ENCODE peak calls at places on chromosomes 2 and 18, in five cellular contexts. T is GM13977; Q is effector CD4-positive, alpha-beta T cell; J is aorta; L is T-helper 9 cell. D is an unnamed sample.
A peak's percentile ranks its signal among the peaks of the same experiment; 100 is the strongest.

GRCh38 chr2:23291274-23291673 is 93.7 kb upstream of the KLHL29 start:
- DNase-seq in T (no peak), Q (no peak), J (no peak), L (no peak), D (no peak)

GRCh38 chr2:83991992-83992391 is 467.1 kb downstream of the SUCLG1 start:
- DNase-seq in T (no peak), Q (no peak), J (no peak), L (no peak), D (no peak)

GRCh38 chr18:79606621-79607331 is 72.8 kb upstream of the CTDP1 start:
- DNase-seq in T (no peak), Q (no peak), J (peak; percentile 56), L (no peak), D (no peak)

GRCh38 chr2:85024372-85025047 is 53.5 kb downstream of the KCMF1 start:
- DNase-seq in T (no peak), Q (no peak), J (no peak), L (no peak), D (no peak)

GRCh38 chr2:177284531-177284930 is 20.0 kb upstream of the NFE2L2 start:
- DNase-seq in T (no peak), Q (no peak), J (no peak), L (no peak), D (no peak)

GRCh38 chr2:173288561-173288960 is 66.1 kb upstream of the CDCA7 start:
- DNase-seq in T (no peak), Q (no peak), J (no peak), L (no peak), D (no peak)

GRCh38 chr2:46803911-46804670 is 111.5 kb downstream of the MCFD2 start:
- DNase-seq in T (no peak), Q (no peak), J (peak; percentile 82), L (no peak), D (no peak)

GRCh38 chr2:69554981-69555380 is 88.6 kb downstream of the AAK1 start:
- DNase-seq in T (peak; percentile 28), Q (no peak), J (no peak), L (no peak), D (no peak)

GRCh38 chr2:192123847-192124246 is 70.9 kb downstream of the TMEFF2 start:
- DNase-seq in T (no peak), Q (no peak), J (no peak), L (no peak), D (no peak)

GRCh38 chr18:49650426-49650891 is 88.6 kb downstream of the LIPG start:
- DNase-seq in T (no peak), Q (no peak), J (no peak), L (no peak), D (no peak)

GRCh38 chr18:3055201-3055600 is 42.3 kb upstream of the LPIN2 start:
- DNase-seq in T (no peak), Q (no peak), J (no peak), L (no peak), D (no peak)

GRCh38 chr2:52192656-52193055 is 1160.7 kb upstream of the NRXN1 start:
- DNase-seq in T (no peak), Q (no peak), J (no peak), L (no peak), D (no peak)

GRCh38 chr2:58427572-58428285 is 186.6 kb upstream of the FANCL start:
- DNase-seq in T (peak; percentile 20), Q (no peak), J (no peak), L (no peak), D (no peak)

GRCh38 chr2:43939695-43940094 is 56.1 kb downstream of the LRPPRC start:
- DNase-seq in T (no peak), Q (no peak), J (no peak), L (no peak), D (no peak)

GRCh38 chr2:61631321-61631720 is 93.2 kb upstream of the XPO1 start:
- DNase-seq in T (no peak), Q (no peak), J (no peak), L (no peak), D (no peak)

D was measured in T-helper 1 cell.